ENCODE peak calls at places on chromosomes 12 and 14, in four cellular contexts. One of them, this sample, is unnamed.

GRCh38 chr12:71426648-71427047 is 12.9 kb upstream of the LGR5 start:
- DNase-seq in activated naive CD8-positive, alpha-beta T cell treated with anti-CD3 and anti-CD28 coated beads, Interleukin-2, amount 50 U/mL, for 24 hours: no peak
- DNase-seq in T-helper 9 cell: no peak
- DNase-seq in fibroblast of mammary gland: no peak
- DNase-seq in this sample: no peak

GRCh38 chr14:74475678-74476077 is 17.4 kb downstream of the NPC2 start:
- DNase-seq in activated naive CD8-positive, alpha-beta T cell treated with anti-CD3 and anti-CD28 coated beads, Interleukin-2, amount 50 U/mL, for 24 hours: no peak
- DNase-seq in T-helper 9 cell: no peak
- DNase-seq in fibroblast of mammary gland: peak; percentile 79
- DNase-seq in this sample: no peak

GRCh38 chr14:99420711-99421110 is 59.9 kb downstream of the SETD3 start:
- DNase-seq in activated naive CD8-positive, alpha-beta T cell treated with anti-CD3 and anti-CD28 coated beads, Interleukin-2, amount 50 U/mL, for 24 hours: no peak
- DNase-seq in T-helper 9 cell: no peak
- DNase-seq in fibroblast of mammary gland: peak; percentile 12
- DNase-seq in this sample: no peak

GRCh38 chr12:113277511-113277910 is 56.2 kb downstream of the TPCN1 start:
- DNase-seq in activated naive CD8-positive, alpha-beta T cell treated with anti-CD3 and anti-CD28 coated beads, Interleukin-2, amount 50 U/mL, for 24 hours: no peak
- DNase-seq in T-helper 9 cell: no peak
- DNase-seq in fibroblast of mammary gland: no peak
- DNase-seq in this sample: no peak

GRCh38 chr12:48977290-48978281 is 536 bp upstream of the WNT1 start:
- DNase-seq in T-helper 9 cell: peak; percentile 88
- DNase-seq in fibroblast of mammary gland: peak; percentile 65
- DNase-seq in activated naive CD8-positive, alpha-beta T cell treated with anti-CD3 and anti-CD28 coated beads, Interleukin-2, amount 50 U/mL, for 24 hours: peak; percentile 93
- DNase-seq in this sample: no peak

GRCh38 chr14:54727929-54728328 is 161.0 kb downstream of the SAMD4A start:
- DNase-seq in fibroblast of mammary gland: peak; percentile 61
- DNase-seq in T-helper 9 cell: no peak
- DNase-seq in activated naive CD8-positive, alpha-beta T cell treated with anti-CD3 and anti-CD28 coated beads, Interleukin-2, amount 50 U/mL, for 24 hours: no peak
- DNase-seq in this sample: no peak

GRCh38 chr14:94685166-94685581 is 73.0 kb downstream of the SERPINA3 start:
- DNase-seq in activated naive CD8-positive, alpha-beta T cell treated with anti-CD3 and anti-CD28 coated beads, Interleukin-2, amount 50 U/mL, for 24 hours: no peak
- DNase-seq in T-helper 9 cell: no peak
- DNase-seq in fibroblast of mammary gland: no peak
- DNase-seq in this sample: no peak

GRCh38 chr14:104603623-104604401 is 760 bp downstream of the TMEM179 start:
- DNase-seq in activated naive CD8-positive, alpha-beta T cell treated with anti-CD3 and anti-CD28 coated beads, Interleukin-2, amount 50 U/mL, for 24 hours: no peak
- DNase-seq in T-helper 9 cell: no peak
- DNase-seq in fibroblast of mammary gland: no peak
- DNase-seq in this sample: no peak

GRCh38 chr12:124740691-124741137 is 123.0 kb downstream of the SCARB1 start:
- DNase-seq in fibroblast of mammary gland: peak; percentile 49
- DNase-seq in T-helper 9 cell: no peak
- DNase-seq in activated naive CD8-positive, alpha-beta T cell treated with anti-CD3 and anti-CD28 coated beads, Interleukin-2, amount 50 U/mL, for 24 hours: peak; percentile 26
- DNase-seq in this sample: no peak

GRCh38 chr14:88798161-88798560 is 5.4 kb upstream of the EML5 start:
- DNase-seq in activated naive CD8-positive, alpha-beta T cell treated with anti-CD3 and anti-CD28 coated beads, Interleukin-2, amount 50 U/mL, for 24 hours: no peak
- DNase-seq in fibroblast of mammary gland: no peak
- DNase-seq in T-helper 9 cell: no peak
- DNase-seq in this sample: no peak

GRCh38 chr14:27236601-27237000 is 638.8 kb upstream of the NOVA1 start:
- DNase-seq in T-helper 9 cell: no peak
- DNase-seq in fibroblast of mammary gland: no peak
- DNase-seq in activated naive CD8-positive, alpha-beta T cell treated with anti-CD3 and anti-CD28 coated beads, Interleukin-2, amount 50 U/mL, for 24 hours: no peak
- DNase-seq in this sample: no peak

GRCh38 chr12:130120012-130120805 is 42.1 kb upstream of the FZD10 start:
- DNase-seq in fibroblast of mammary gland: no peak
- DNase-seq in T-helper 9 cell: no peak
- DNase-seq in activated naive CD8-positive, alpha-beta T cell treated with anti-CD3 and anti-CD28 coated beads, Interleukin-2, amount 50 U/mL, for 24 hours: no peak
- DNase-seq in this sample: no peak

GRCh38 chr14:97266653-97267052 is 469.5 kb downstream of the VRK1 start:
- DNase-seq in activated naive CD8-positive, alpha-beta T cell treated with anti-CD3 and anti-CD28 coated beads, Interleukin-2, amount 50 U/mL, for 24 hours: no peak
- DNase-seq in fibroblast of mammary gland: peak; percentile 62
- DNase-seq in T-helper 9 cell: no peak
- DNase-seq in this sample: no peak

GRCh38 chr12:1707051-1707450 is 16.2 kb downstream of the ADIPOR2 start:
- DNase-seq in fibroblast of mammary gland: no peak
- DNase-seq in activated naive CD8-positive, alpha-beta T cell treated with anti-CD3 and anti-CD28 coated beads, Interleukin-2, amount 50 U/mL, for 24 hours: no peak
- DNase-seq in T-helper 9 cell: no peak
- DNase-seq in this sample: no peak

GRCh38 chr14:97282210-97282609 is 485.0 kb downstream of the VRK1 start:
- DNase-seq in T-helper 9 cell: no peak
- DNase-seq in fibroblast of mammary gland: no peak
- DNase-seq in activated naive CD8-positive, alpha-beta T cell treated with anti-CD3 and anti-CD28 coated beads, Interleukin-2, amount 50 U/mL, for 24 hours: no peak
- DNase-seq in this sample: no peak

GRCh38 chr12:130394906-130395305 is 57.2 kb downstream of the PIWIL1 start:
- DNase-seq in T-helper 9 cell: no peak
- DNase-seq in fibroblast of mammary gland: no peak
- DNase-seq in activated naive CD8-positive, alpha-beta T cell treated with anti-CD3 and anti-CD28 coated beads, Interleukin-2, amount 50 U/mL, for 24 hours: no peak
- DNase-seq in this sample: no peak

GRCh38 chr12:30025317-30025716 is 241.6 kb upstream of the TMTC1 start:
- DNase-seq in fibroblast of mammary gland: no peak
- DNase-seq in activated naive CD8-positive, alpha-beta T cell treated with anti-CD3 and anti-CD28 coated beads, Interleukin-2, amount 50 U/mL, for 24 hours: no peak
- DNase-seq in T-helper 9 cell: no peak
- DNase-seq in this sample: no peak

GRCh38 chr14:64110832-64111231 is 183.3 kb downstream of the ESR2 start:
- DNase-seq in T-helper 9 cell: no peak
- DNase-seq in activated naive CD8-positive, alpha-beta T cell treated with anti-CD3 and anti-CD28 coated beads, Interleukin-2, amount 50 U/mL, for 24 hours: no peak
- DNase-seq in fibroblast of mammary gland: peak; percentile 16
- DNase-seq in this sample: no peak

GRCh38 chr12:65911321-65911720 is 87.0 kb downstream of the HMGA2 start:
- DNase-seq in activated naive CD8-positive, alpha-beta T cell treated with anti-CD3 and anti-CD28 coated beads, Interleukin-2, amount 50 U/mL, for 24 hours: no peak
- DNase-seq in fibroblast of mammary gland: peak; percentile 77
- DNase-seq in T-helper 9 cell: no peak
- DNase-seq in this sample: no peak

GRCh38 chr14:104110491-104111209 is 25.1 kb downstream of the ASPG start:
- DNase-seq in fibroblast of mammary gland: no peak
- DNase-seq in T-helper 9 cell: no peak
- DNase-seq in activated naive CD8-positive, alpha-beta T cell treated with anti-CD3 and anti-CD28 coated beads, Interleukin-2, amount 50 U/mL, for 24 hours: no peak
- DNase-seq in this sample: no peak

GRCh38 chr12:121793501-121793835 is at the start of gene RHOF:
- DNase-seq in T-helper 9 cell: no peak
- DNase-seq in activated naive CD8-positive, alpha-beta T cell treated with anti-CD3 and anti-CD28 coated beads, Interleukin-2, amount 50 U/mL, for 24 hours: peak; percentile 80
- DNase-seq in fibroblast of mammary gland: no peak
- DNase-seq in this sample: no peak

GRCh38 chr12:55780695-55781094 is 36.8 kb downstream of the SARNP start:
- DNase-seq in T-helper 9 cell: no peak
- DNase-seq in fibroblast of mammary gland: no peak
- DNase-seq in activated naive CD8-positive, alpha-beta T cell treated with anti-CD3 and anti-CD28 coated beads, Interleukin-2, amount 50 U/mL, for 24 hours: no peak
- DNase-seq in this sample: peak; percentile 24

GRCh38 chr14:23566782-23567185 is 807 bp downstream of the AP1G2 start:
- DNase-seq in fibroblast of mammary gland: no peak
- DNase-seq in T-helper 9 cell: no peak
- DNase-seq in activated naive CD8-positive, alpha-beta T cell treated with anti-CD3 and anti-CD28 coated beads, Interleukin-2, amount 50 U/mL, for 24 hours: no peak
- DNase-seq in this sample: no peak